ENCODE peak calls at places on chromosomes 3 and 15, in ten cellular contexts. One of them, this sample, is unnamed.

GRCh38 chr3:50807266-50807665 is 132.5 kb downstream of the DOCK3 start:
- DNase-seq in left ventricle myocardium superior: no peak
- DNase-seq in fibroblast of mammary gland: no peak
- DNase-seq in T-helper 17 cell: no peak
- DNase-seq in heart left ventricle: no peak
- DNase-seq in activated CD4-positive, alpha-beta T cell treated with anti-CD3 and anti-CD28 coated beads, Interleukin-2, amount 50 U/mL, for 48 hours: no peak
- DNase-seq in myocyte: peak
- DNase-seq in stimulated activated effector memory CD8-positive, alpha-beta T cell treated with anti-CD3 and anti-CD28 coated beads, Interleukin-12 subunit alpha, Interleukin-12 subunit beta, amount 100 ng/mL, for 72 hours: no peak
- DNase-seq in germinal center: no peak
- DNase-seq in nephron progenitor cell: no peak
- DNase-seq in this sample: peak

GRCh38 chr3:13040381-13041074 is 32.7 kb downstream of the IQSEC1 start:
- DNase-seq in left ventricle myocardium superior: peak
- DNase-seq in fibroblast of mammary gland: no peak
- DNase-seq in T-helper 17 cell: no peak
- DNase-seq in heart left ventricle: no peak
- DNase-seq in activated CD4-positive, alpha-beta T cell treated with anti-CD3 and anti-CD28 coated beads, Interleukin-2, amount 50 U/mL, for 48 hours: peak
- DNase-seq in myocyte: no peak
- DNase-seq in stimulated activated effector memory CD8-positive, alpha-beta T cell treated with anti-CD3 and anti-CD28 coated beads, Interleukin-12 subunit alpha, Interleukin-12 subunit beta, amount 100 ng/mL, for 72 hours: peak
- DNase-seq in germinal center: peak
- DNase-seq in nephron progenitor cell: no peak
- DNase-seq in this sample: no peak

GRCh38 chr3:37171144-37171543 is 3.2 kb downstream of the LRRFIP2 start:
- DNase-seq in left ventricle myocardium superior: peak
- DNase-seq in fibroblast of mammary gland: no peak
- DNase-seq in T-helper 17 cell: no peak
- DNase-seq in heart left ventricle: peak
- DNase-seq in activated CD4-positive, alpha-beta T cell treated with anti-CD3 and anti-CD28 coated beads, Interleukin-2, amount 50 U/mL, for 48 hours: no peak
- DNase-seq in myocyte: peak
- DNase-seq in stimulated activated effector memory CD8-positive, alpha-beta T cell treated with anti-CD3 and anti-CD28 coated beads, Interleukin-12 subunit alpha, Interleukin-12 subunit beta, amount 100 ng/mL, for 72 hours: peak
- DNase-seq in germinal center: no peak
- DNase-seq in nephron progenitor cell: no peak
- DNase-seq in this sample: no peak

GRCh38 chr3:187295635-187296034 is 4.1 kb upstream of the MASP1 start:
- DNase-seq in left ventricle myocardium superior: no peak
- DNase-seq in fibroblast of mammary gland: peak
- DNase-seq in T-helper 17 cell: no peak
- DNase-seq in heart left ventricle: no peak
- DNase-seq in activated CD4-positive, alpha-beta T cell treated with anti-CD3 and anti-CD28 coated beads, Interleukin-2, amount 50 U/mL, for 48 hours: no peak
- DNase-seq in myocyte: no peak
- DNase-seq in stimulated activated effector memory CD8-positive, alpha-beta T cell treated with anti-CD3 and anti-CD28 coated beads, Interleukin-12 subunit alpha, Interleukin-12 subunit beta, amount 100 ng/mL, for 72 hours: no peak
- DNase-seq in germinal center: no peak
- DNase-seq in nephron progenitor cell: no peak
- DNase-seq in this sample: no peak

GRCh38 chr3:70064194-70064787 is 64.8 kb downstream of the SAMMSON start:
- DNase-seq in left ventricle myocardium superior: no peak
- DNase-seq in fibroblast of mammary gland: peak
- DNase-seq in T-helper 17 cell: no peak
- DNase-seq in heart left ventricle: no peak
- DNase-seq in activated CD4-positive, alpha-beta T cell treated with anti-CD3 and anti-CD28 coated beads, Interleukin-2, amount 50 U/mL, for 48 hours: no peak
- DNase-seq in myocyte: peak
- DNase-seq in stimulated activated effector memory CD8-positive, alpha-beta T cell treated with anti-CD3 and anti-CD28 coated beads, Interleukin-12 subunit alpha, Interleukin-12 subunit beta, amount 100 ng/mL, for 72 hours: no peak
- DNase-seq in germinal center: peak
- DNase-seq in nephron progenitor cell: peak
- DNase-seq in this sample: no peak

GRCh38 chr3:88809993-88810392 is 297.4 kb upstream of the EPHA3 start:
- DNase-seq in left ventricle myocardium superior: no peak
- DNase-seq in fibroblast of mammary gland: no peak
- DNase-seq in T-helper 17 cell: no peak
- DNase-seq in heart left ventricle: no peak
- DNase-seq in activated CD4-positive, alpha-beta T cell treated with anti-CD3 and anti-CD28 coated beads, Interleukin-2, amount 50 U/mL, for 48 hours: no peak
- DNase-seq in myocyte: no peak
- DNase-seq in stimulated activated effector memory CD8-positive, alpha-beta T cell treated with anti-CD3 and anti-CD28 coated beads, Interleukin-12 subunit alpha, Interleukin-12 subunit beta, amount 100 ng/mL, for 72 hours: no peak
- DNase-seq in germinal center: no peak
- DNase-seq in nephron progenitor cell: no peak
- DNase-seq in this sample: no peak

GRCh38 chr3:190302209-190302885 is 19.9 kb downstream of the CLDN1 start:
- DNase-seq in left ventricle myocardium superior: no peak
- DNase-seq in fibroblast of mammary gland: no peak
- DNase-seq in T-helper 17 cell: no peak
- DNase-seq in heart left ventricle: no peak
- DNase-seq in activated CD4-positive, alpha-beta T cell treated with anti-CD3 and anti-CD28 coated beads, Interleukin-2, amount 50 U/mL, for 48 hours: no peak
- DNase-seq in myocyte: no peak
- DNase-seq in stimulated activated effector memory CD8-positive, alpha-beta T cell treated with anti-CD3 and anti-CD28 coated beads, Interleukin-12 subunit alpha, Interleukin-12 subunit beta, amount 100 ng/mL, for 72 hours: no peak
- DNase-seq in germinal center: no peak
- DNase-seq in nephron progenitor cell: no peak
- DNase-seq in this sample: no peak

GRCh38 chr3:161042023-161042501 is 63.1 kb downstream of the B3GALNT1 start:
- DNase-seq in left ventricle myocardium superior: no peak
- DNase-seq in fibroblast of mammary gland: no peak
- DNase-seq in T-helper 17 cell: no peak
- DNase-seq in heart left ventricle: no peak
- DNase-seq in activated CD4-positive, alpha-beta T cell treated with anti-CD3 and anti-CD28 coated beads, Interleukin-2, amount 50 U/mL, for 48 hours: no peak
- DNase-seq in myocyte: no peak
- DNase-seq in stimulated activated effector memory CD8-positive, alpha-beta T cell treated with anti-CD3 and anti-CD28 coated beads, Interleukin-12 subunit alpha, Interleukin-12 subunit beta, amount 100 ng/mL, for 72 hours: no peak
- DNase-seq in germinal center: no peak
- DNase-seq in nephron progenitor cell: no peak
- DNase-seq in this sample: no peak

GRCh38 chr15:25177955-25178801 is 223.4 kb downstream of the SNRPN start:
- DNase-seq in left ventricle myocardium superior: peak
- DNase-seq in fibroblast of mammary gland: no peak
- DNase-seq in T-helper 17 cell: peak
- DNase-seq in heart left ventricle: peak
- DNase-seq in activated CD4-positive, alpha-beta T cell treated with anti-CD3 and anti-CD28 coated beads, Interleukin-2, amount 50 U/mL, for 48 hours: no peak
- DNase-seq in myocyte: no peak
- DNase-seq in stimulated activated effector memory CD8-positive, alpha-beta T cell treated with anti-CD3 and anti-CD28 coated beads, Interleukin-12 subunit alpha, Interleukin-12 subunit beta, amount 100 ng/mL, for 72 hours: peak
- DNase-seq in germinal center: no peak
- DNase-seq in nephron progenitor cell: no peak
- DNase-seq in this sample: no peak

GRCh38 chr3:177657243-177657642 is 460.0 kb upstream of the TBL1XR1 start:
- DNase-seq in left ventricle myocardium superior: no peak
- DNase-seq in fibroblast of mammary gland: no peak
- DNase-seq in T-helper 17 cell: no peak
- DNase-seq in heart left ventricle: no peak
- DNase-seq in activated CD4-positive, alpha-beta T cell treated with anti-CD3 and anti-CD28 coated beads, Interleukin-2, amount 50 U/mL, for 48 hours: no peak
- DNase-seq in myocyte: no peak
- DNase-seq in stimulated activated effector memory CD8-positive, alpha-beta T cell treated with anti-CD3 and anti-CD28 coated beads, Interleukin-12 subunit alpha, Interleukin-12 subunit beta, amount 100 ng/mL, for 72 hours: no peak
- DNase-seq in germinal center: no peak
- DNase-seq in nephron progenitor cell: no peak
- DNase-seq in this sample: no peak

GRCh38 chr3:2511356-2511755 is 412.7 kb downstream of the CNTN4 start:
- DNase-seq in left ventricle myocardium superior: peak
- DNase-seq in fibroblast of mammary gland: no peak
- DNase-seq in T-helper 17 cell: no peak
- DNase-seq in heart left ventricle: no peak
- DNase-seq in activated CD4-positive, alpha-beta T cell treated with anti-CD3 and anti-CD28 coated beads, Interleukin-2, amount 50 U/mL, for 48 hours: no peak
- DNase-seq in myocyte: no peak
- DNase-seq in stimulated activated effector memory CD8-positive, alpha-beta T cell treated with anti-CD3 and anti-CD28 coated beads, Interleukin-12 subunit alpha, Interleukin-12 subunit beta, amount 100 ng/mL, for 72 hours: no peak
- DNase-seq in germinal center: no peak
- DNase-seq in nephron progenitor cell: no peak
- DNase-seq in this sample: no peak

GRCh38 chr3:24945575-24945974 is 450.9 kb upstream of the THRB start:
- DNase-seq in left ventricle myocardium superior: no peak
- DNase-seq in fibroblast of mammary gland: no peak
- DNase-seq in T-helper 17 cell: no peak
- DNase-seq in heart left ventricle: no peak
- DNase-seq in activated CD4-positive, alpha-beta T cell treated with anti-CD3 and anti-CD28 coated beads, Interleukin-2, amount 50 U/mL, for 48 hours: no peak
- DNase-seq in myocyte: no peak
- DNase-seq in stimulated activated effector memory CD8-positive, alpha-beta T cell treated with anti-CD3 and anti-CD28 coated beads, Interleukin-12 subunit alpha, Interleukin-12 subunit beta, amount 100 ng/mL, for 72 hours: no peak
- DNase-seq in germinal center: no peak
- DNase-seq in nephron progenitor cell: no peak
- DNase-seq in this sample: no peak

GRCh38 chr3:149809694-149810093 is 3.3 kb upstream of the RNF13 start:
- DNase-seq in left ventricle myocardium superior: no peak
- DNase-seq in fibroblast of mammary gland: no peak
- DNase-seq in T-helper 17 cell: no peak
- DNase-seq in heart left ventricle: no peak
- DNase-seq in activated CD4-positive, alpha-beta T cell treated with anti-CD3 and anti-CD28 coated beads, Interleukin-2, amount 50 U/mL, for 48 hours: no peak
- DNase-seq in myocyte: no peak
- DNase-seq in stimulated activated effector memory CD8-positive, alpha-beta T cell treated with anti-CD3 and anti-CD28 coated beads, Interleukin-12 subunit alpha, Interleukin-12 subunit beta, amount 100 ng/mL, for 72 hours: no peak
- DNase-seq in germinal center: no peak
- DNase-seq in nephron progenitor cell: no peak
- DNase-seq in this sample: no peak

GRCh38 chr3:14248849-14249523 is 70.4 kb downstream of the LSM3 start:
- DNase-seq in left ventricle myocardium superior: no peak
- DNase-seq in fibroblast of mammary gland: no peak
- DNase-seq in T-helper 17 cell: no peak
- DNase-seq in heart left ventricle: no peak
- DNase-seq in activated CD4-positive, alpha-beta T cell treated with anti-CD3 and anti-CD28 coated beads, Interleukin-2, amount 50 U/mL, for 48 hours: no peak
- DNase-seq in myocyte: no peak
- DNase-seq in stimulated activated effector memory CD8-positive, alpha-beta T cell treated with anti-CD3 and anti-CD28 coated beads, Interleukin-12 subunit alpha, Interleukin-12 subunit beta, amount 100 ng/mL, for 72 hours: no peak
- DNase-seq in germinal center: no peak
- DNase-seq in nephron progenitor cell: no peak
- DNase-seq in this sample: no peak

GRCh38 chr15:57198654-57199241 is 177.6 kb upstream of the CGNL1 start:
- DNase-seq in left ventricle myocardium superior: no peak
- DNase-seq in fibroblast of mammary gland: no peak
- DNase-seq in T-helper 17 cell: no peak
- DNase-seq in heart left ventricle: no peak
- DNase-seq in activated CD4-positive, alpha-beta T cell treated with anti-CD3 and anti-CD28 coated beads, Interleukin-2, amount 50 U/mL, for 48 hours: no peak
- DNase-seq in myocyte: no peak
- DNase-seq in stimulated activated effector memory CD8-positive, alpha-beta T cell treated with anti-CD3 and anti-CD28 coated beads, Interleukin-12 subunit alpha, Interleukin-12 subunit beta, amount 100 ng/mL, for 72 hours: no peak
- DNase-seq in germinal center: no peak
- DNase-seq in nephron progenitor cell: no peak
- DNase-seq in this sample: no peak

GRCh38 chr15:72785452-72786243 is 2.1 kb upstream of the ADPGK start:
- DNase-seq in left ventricle myocardium superior: no peak
- DNase-seq in fibroblast of mammary gland: peak
- DNase-seq in T-helper 17 cell: peak
- DNase-seq in heart left ventricle: no peak
- DNase-seq in activated CD4-positive, alpha-beta T cell treated with anti-CD3 and anti-CD28 coated beads, Interleukin-2, amount 50 U/mL, for 48 hours: peak
- DNase-seq in myocyte: peak
- DNase-seq in stimulated activated effector memory CD8-positive, alpha-beta T cell treated with anti-CD3 and anti-CD28 coated beads, Interleukin-12 subunit alpha, Interleukin-12 subunit beta, amount 100 ng/mL, for 72 hours: peak
- DNase-seq in germinal center: no peak
- DNase-seq in nephron progenitor cell: no peak
- DNase-seq in this sample: no peak

GRCh38 chr15:47945869-47946666 is 174.7 kb upstream of the SLC24A5 start:
- DNase-seq in left ventricle myocardium superior: no peak
- DNase-seq in fibroblast of mammary gland: no peak
- DNase-seq in T-helper 17 cell: no peak
- DNase-seq in heart left ventricle: no peak
- DNase-seq in activated CD4-positive, alpha-beta T cell treated with anti-CD3 and anti-CD28 coated beads, Interleukin-2, amount 50 U/mL, for 48 hours: no peak
- DNase-seq in myocyte: no peak
- DNase-seq in stimulated activated effector memory CD8-positive, alpha-beta T cell treated with anti-CD3 and anti-CD28 coated beads, Interleukin-12 subunit alpha, Interleukin-12 subunit beta, amount 100 ng/mL, for 72 hours: no peak
- DNase-seq in germinal center: no peak
- DNase-seq in nephron progenitor cell: no peak
- DNase-seq in this sample: no peak

GRCh38 chr3:57675530-57675929 is 17.3 kb downstream of the DENND6A start:
- DNase-seq in left ventricle myocardium superior: no peak
- DNase-seq in fibroblast of mammary gland: no peak
- DNase-seq in T-helper 17 cell: no peak
- DNase-seq in heart left ventricle: no peak
- DNase-seq in activated CD4-positive, alpha-beta T cell treated with anti-CD3 and anti-CD28 coated beads, Interleukin-2, amount 50 U/mL, for 48 hours: no peak
- DNase-seq in myocyte: no peak
- DNase-seq in stimulated activated effector memory CD8-positive, alpha-beta T cell treated with anti-CD3 and anti-CD28 coated beads, Interleukin-12 subunit alpha, Interleukin-12 subunit beta, amount 100 ng/mL, for 72 hours: no peak
- DNase-seq in germinal center: no peak
- DNase-seq in nephron progenitor cell: no peak
- DNase-seq in this sample: no peak

GRCh38 chr15:36737430-36737891 is 158.0 kb downstream of the CDIN1 start:
- DNase-seq in left ventricle myocardium superior: no peak
- DNase-seq in fibroblast of mammary gland: peak
- DNase-seq in T-helper 17 cell: no peak
- DNase-seq in heart left ventricle: no peak
- DNase-seq in activated CD4-positive, alpha-beta T cell treated with anti-CD3 and anti-CD28 coated beads, Interleukin-2, amount 50 U/mL, for 48 hours: no peak
- DNase-seq in myocyte: peak
- DNase-seq in stimulated activated effector memory CD8-positive, alpha-beta T cell treated with anti-CD3 and anti-CD28 coated beads, Interleukin-12 subunit alpha, Interleukin-12 subunit beta, amount 100 ng/mL, for 72 hours: no peak
- DNase-seq in germinal center: no peak
- DNase-seq in nephron progenitor cell: no peak
- DNase-seq in this sample: no peak

GRCh38 chr15:38714309-38715072 is 149.9 kb upstream of the RASGRP1 start:
- DNase-seq in left ventricle myocardium superior: no peak
- DNase-seq in fibroblast of mammary gland: peak
- DNase-seq in T-helper 17 cell: no peak
- DNase-seq in heart left ventricle: no peak
- DNase-seq in activated CD4-positive, alpha-beta T cell treated with anti-CD3 and anti-CD28 coated beads, Interleukin-2, amount 50 U/mL, for 48 hours: no peak
- DNase-seq in myocyte: peak
- DNase-seq in stimulated activated effector memory CD8-positive, alpha-beta T cell treated with anti-CD3 and anti-CD28 coated beads, Interleukin-12 subunit alpha, Interleukin-12 subunit beta, amount 100 ng/mL, for 72 hours: no peak
- DNase-seq in germinal center: no peak
- DNase-seq in nephron progenitor cell: no peak
- DNase-seq in this sample: peak

GRCh38 chr15:27670481-27670880 is 428.6 kb downstream of the OCA2 start:
- DNase-seq in left ventricle myocardium superior: no peak
- DNase-seq in fibroblast of mammary gland: no peak
- DNase-seq in T-helper 17 cell: no peak
- DNase-seq in heart left ventricle: no peak
- DNase-seq in activated CD4-positive, alpha-beta T cell treated with anti-CD3 and anti-CD28 coated beads, Interleukin-2, amount 50 U/mL, for 48 hours: no peak
- DNase-seq in myocyte: no peak
- DNase-seq in stimulated activated effector memory CD8-positive, alpha-beta T cell treated with anti-CD3 and anti-CD28 coated beads, Interleukin-12 subunit alpha, Interleukin-12 subunit beta, amount 100 ng/mL, for 72 hours: no peak
- DNase-seq in germinal center: no peak
- DNase-seq in nephron progenitor cell: peak
- DNase-seq in this sample: no peak

GRCh38 chr3:137524751-137525150 is 239.4 kb upstream of the SOX14 start:
- DNase-seq in left ventricle myocardium superior: no peak
- DNase-seq in fibroblast of mammary gland: no peak
- DNase-seq in T-helper 17 cell: no peak
- DNase-seq in heart left ventricle: no peak
- DNase-seq in activated CD4-positive, alpha-beta T cell treated with anti-CD3 and anti-CD28 coated beads, Interleukin-2, amount 50 U/mL, for 48 hours: no peak
- DNase-seq in myocyte: no peak
- DNase-seq in stimulated activated effector memory CD8-positive, alpha-beta T cell treated with anti-CD3 and anti-CD28 coated beads, Interleukin-12 subunit alpha, Interleukin-12 subunit beta, amount 100 ng/mL, for 72 hours: no peak
- DNase-seq in germinal center: no peak
- DNase-seq in nephron progenitor cell: no peak
- DNase-seq in this sample: no peak

GRCh38 chr3:123766195-123767019 is 117.7 kb downstream of the MYLK start:
- DNase-seq in left ventricle myocardium superior: no peak
- DNase-seq in fibroblast of mammary gland: no peak
- DNase-seq in T-helper 17 cell: no peak
- DNase-seq in heart left ventricle: no peak
- DNase-seq in activated CD4-positive, alpha-beta T cell treated with anti-CD3 and anti-CD28 coated beads, Interleukin-2, amount 50 U/mL, for 48 hours: no peak
- DNase-seq in myocyte: no peak
- DNase-seq in stimulated activated effector memory CD8-positive, alpha-beta T cell treated with anti-CD3 and anti-CD28 coated beads, Interleukin-12 subunit alpha, Interleukin-12 subunit beta, amount 100 ng/mL, for 72 hours: no peak
- DNase-seq in germinal center: no peak
- DNase-seq in nephron progenitor cell: no peak
- DNase-seq in this sample: no peak

GRCh38 chr15:68682330-68682729 is 103.5 kb downstream of the CORO2B start:
- DNase-seq in left ventricle myocardium superior: no peak
- DNase-seq in fibroblast of mammary gland: no peak
- DNase-seq in T-helper 17 cell: no peak
- DNase-seq in heart left ventricle: no peak
- DNase-seq in activated CD4-positive, alpha-beta T cell treated with anti-CD3 and anti-CD28 coated beads, Interleukin-2, amount 50 U/mL, for 48 hours: no peak
- DNase-seq in myocyte: no peak
- DNase-seq in stimulated activated effector memory CD8-positive, alpha-beta T cell treated with anti-CD3 and anti-CD28 coated beads, Interleukin-12 subunit alpha, Interleukin-12 subunit beta, amount 100 ng/mL, for 72 hours: no peak
- DNase-seq in germinal center: no peak
- DNase-seq in nephron progenitor cell: no peak
- DNase-seq in this sample: no peak

GRCh38 chr3:149395107-149396089 is 17.9 kb upstream of the TM4SF1 start:
- DNase-seq in left ventricle myocardium superior: no peak
- DNase-seq in fibroblast of mammary gland: peak
- DNase-seq in T-helper 17 cell: no peak
- DNase-seq in heart left ventricle: no peak
- DNase-seq in activated CD4-positive, alpha-beta T cell treated with anti-CD3 and anti-CD28 coated beads, Interleukin-2, amount 50 U/mL, for 48 hours: no peak
- DNase-seq in myocyte: peak
- DNase-seq in stimulated activated effector memory CD8-positive, alpha-beta T cell treated with anti-CD3 and anti-CD28 coated beads, Interleukin-12 subunit alpha, Interleukin-12 subunit beta, amount 100 ng/mL, for 72 hours: no peak
- DNase-seq in germinal center: no peak
- DNase-seq in nephron progenitor cell: no peak
- DNase-seq in this sample: peak

GRCh38 chr15:70397816-70398215 is 300.1 kb upstream of the TLE3 start:
- DNase-seq in left ventricle myocardium superior: no peak
- DNase-seq in fibroblast of mammary gland: no peak
- DNase-seq in T-helper 17 cell: no peak
- DNase-seq in heart left ventricle: no peak
- DNase-seq in activated CD4-positive, alpha-beta T cell treated with anti-CD3 and anti-CD28 coated beads, Interleukin-2, amount 50 U/mL, for 48 hours: no peak
- DNase-seq in myocyte: no peak
- DNase-seq in stimulated activated effector memory CD8-positive, alpha-beta T cell treated with anti-CD3 and anti-CD28 coated beads, Interleukin-12 subunit alpha, Interleukin-12 subunit beta, amount 100 ng/mL, for 72 hours: no peak
- DNase-seq in germinal center: no peak
- DNase-seq in nephron progenitor cell: no peak
- DNase-seq in this sample: no peak

GRCh38 chr3:38706961-38707360 is 57.5 kb upstream of the SCN5A start:
- DNase-seq in left ventricle myocardium superior: no peak
- DNase-seq in fibroblast of mammary gland: no peak
- DNase-seq in T-helper 17 cell: no peak
- DNase-seq in heart left ventricle: no peak
- DNase-seq in activated CD4-positive, alpha-beta T cell treated with anti-CD3 and anti-CD28 coated beads, Interleukin-2, amount 50 U/mL, for 48 hours: no peak
- DNase-seq in myocyte: no peak
- DNase-seq in stimulated activated effector memory CD8-positive, alpha-beta T cell treated with anti-CD3 and anti-CD28 coated beads, Interleukin-12 subunit alpha, Interleukin-12 subunit beta, amount 100 ng/mL, for 72 hours: no peak
- DNase-seq in germinal center: no peak
- DNase-seq in nephron progenitor cell: no peak
- DNase-seq in this sample: no peak

GRCh38 chr3:16174976-16175901 is 759 bp downstream of the GALNT15 start:
- DNase-seq in left ventricle myocardium superior: no peak
- DNase-seq in fibroblast of mammary gland: peak
- DNase-seq in T-helper 17 cell: no peak
- DNase-seq in heart left ventricle: no peak
- DNase-seq in activated CD4-positive, alpha-beta T cell treated with anti-CD3 and anti-CD28 coated beads, Interleukin-2, amount 50 U/mL, for 48 hours: no peak
- DNase-seq in myocyte: no peak
- DNase-seq in stimulated activated effector memory CD8-positive, alpha-beta T cell treated with anti-CD3 and anti-CD28 coated beads, Interleukin-12 subunit alpha, Interleukin-12 subunit beta, amount 100 ng/mL, for 72 hours: no peak
- DNase-seq in germinal center: no peak
- DNase-seq in nephron progenitor cell: no peak
- DNase-seq in this sample: no peak

This sample was measured in PC-9.